ENCODE peak calls at places on chromosomes 1 and 21, in eight cellular contexts. Q, E, W, C, V, T, R and K are unnamed samples.

GRCh38 chr1:21638531-21639341 is 30.4 kb downstream of the RAP1GAP start:
- DNase-seq in C (no peak), V (peak; percentile 85), W (no peak), Q (peak; percentile 74), E (peak; percentile 79), R (no peak), T (no peak), K (peak; percentile 64)

GRCh38 chr1:186082235-186082937 is 292.7 kb downstream of the TPR start:
- DNase-seq in C (peak; percentile 22), R (peak; percentile 42), V (peak; percentile 85), E (peak; percentile 35), W (peak; percentile 74), Q (peak; percentile 67), T (peak; percentile 93), K (peak; percentile 87)

GRCh38 chr1:108862698-108863477 is 6.0 kb upstream of the AKNAD1 start:
- DNase-seq in E (no peak), T (peak; percentile 21), Q (no peak), R (no peak), W (no peak), V (no peak), C (no peak), K (no peak)

GRCh38 chr1:248822148-248823032 is 3.3 kb downstream of the SH3BP5L start:
- DNase-seq in C (peak; percentile 48), E (no peak), V (no peak), W (no peak), Q (no peak), R (no peak), T (no peak), K (peak; percentile 50)

GRCh38 chr1:56171670-56172069 is 407.7 kb downstream of the PLPP3 start:
- DNase-seq in T (no peak), C (no peak), R (no peak), W (no peak), Q (no peak), V (no peak), E (no peak), K (no peak)

GRCh38 chr1:116820362-116820761 is 66.1 kb downstream of the CD2 start:
- DNase-seq in T (no peak), V (no peak), W (no peak), C (peak; percentile 85), Q (no peak), E (no peak), R (no peak), K (peak; percentile 65)

GRCh38 chr1:16048573-16049189 is 5.1 kb downstream of the CLCNKB start:
- DNase-seq in W (peak; percentile 86), Q (peak; percentile 50), E (no peak), R (no peak), C (peak; percentile 88), T (no peak), V (peak; percentile 88), K (no peak)

GRCh38 chr1:16442273-16442672 is 1.7 kb downstream of the NECAP2 start:
- DNase-seq in V (no peak), E (no peak), R (no peak), W (no peak), T (no peak), C (no peak), Q (no peak), K (no peak)

GRCh38 chr1:60049188-60049587 is 24.4 kb downstream of the C1orf87 start:
- DNase-seq in C (no peak), R (no peak), T (no peak), V (no peak), Q (no peak), E (no peak), W (no peak), K (no peak)

GRCh38 chr21:36487641-36488307 is 7.9 kb upstream of the CLDN14 start:
- DNase-seq in E (no peak), Q (peak; percentile 88), C (no peak), W (no peak), R (no peak), T (no peak), V (no peak), K (no peak)

GRCh38 chr1:161038523-161039153 is at the start of gene TSTD1:
- DNase-seq in W (peak; percentile 86), E (no peak), Q (peak; percentile 80), R (no peak), V (peak; percentile 84), C (peak; percentile 65), T (no peak), K (no peak)

GRCh38 chr1:65958561-65959350 is 166.1 kb downstream of the PDE4B start:
- DNase-seq in Q (no peak), T (no peak), C (peak; percentile 22), V (peak; percentile 59), E (peak; percentile 44), R (no peak), W (no peak), K (no peak)

DNA sequence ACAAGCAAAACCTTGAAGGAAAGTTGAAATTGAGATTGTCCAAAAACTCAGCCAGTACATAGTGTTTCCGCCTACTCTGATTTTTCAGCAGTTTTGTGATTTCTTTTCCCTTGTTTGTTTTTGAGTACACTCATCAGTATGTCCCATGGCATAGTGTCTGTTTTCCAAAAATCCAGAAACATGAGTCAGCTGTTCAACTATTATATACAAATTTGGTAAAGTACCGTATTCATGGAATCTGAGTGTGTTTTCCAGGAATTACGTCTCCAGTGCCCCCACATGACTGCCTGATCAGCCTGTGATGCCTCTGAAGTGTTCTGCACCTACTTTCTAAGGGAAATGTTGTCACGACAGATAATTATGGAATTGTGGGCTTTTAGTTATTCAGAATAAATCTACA is 186.8 kb downstream of the LTN1 start:
- DNase-seq in Q (no peak), C (peak; percentile 66), T (no peak), E (no peak), W (no peak), V (no peak), R (no peak), K (no peak)
- H3K27ac ChIP-seq in Q (peak overlapping the region; percentile 63), C (peak overlapping the region; percentile 60), T (peak overlapping the region; percentile 69), E (no peak overlapping the region), W (peak overlapping the region; percentile 71), V (peak overlapping the region; percentile 81), R (peak overlapping the region; percentile 32), K (peak overlapping the region; percentile 44)

GRCh38 chr1:32681501-32681900 is 21.1 kb downstream of the SYNC start:
- DNase-seq in T (no peak), E (no peak), Q (no peak), C (no peak), W (no peak), R (no peak), V (no peak), K (no peak)

GRCh38 chr1:32684167-32684811 is 18.3 kb downstream of the SYNC start:
- DNase-seq in R (peak; percentile 40), T (no peak), C (no peak), W (no peak), E (no peak), Q (peak; percentile 43), V (peak; percentile 17), K (no peak)

GRCh38 chr1:32683397-32683796 is 19.2 kb downstream of the SYNC start:
- DNase-seq in C (no peak), R (no peak), Q (no peak), V (no peak), W (no peak), T (no peak), E (no peak), K (no peak)

GRCh38 chr1:32680642-32681041 is 21.9 kb downstream of the SYNC start:
- DNase-seq in C (no peak), T (no peak), Q (no peak), R (no peak), V (no peak), E (no peak), W (no peak), K (no peak)

GRCh38 chr1:32681999-32682398 is 20.6 kb downstream of the SYNC start:
- DNase-seq in V (no peak), Q (no peak), T (no peak), W (no peak), E (no peak), C (no peak), R (no peak), K (no peak)
- H3K27ac ChIP-seq in V (peak overlapping the region; percentile 35), Q (peak overlapping the region; percentile 65), T (peak overlapping the region; percentile 75), W (no peak overlapping the region), E (no peak overlapping the region), C (no peak overlapping the region), R (no peak overlapping the region), K (no peak overlapping the region)

GRCh38 chr1:221203224-221204054 is 324.2 kb downstream of the HLX start:
- DNase-seq in T (peak; percentile 94), E (peak; percentile 54), W (peak; percentile 90), Q (peak; percentile 69), V (peak; percentile 84), R (peak; percentile 57), C (peak; percentile 58), K (peak; percentile 88)
- H3K27ac ChIP-seq in T (peak overlapping the region; percentile 59), E (no peak overlapping the region), W (no peak overlapping the region), Q (peak overlapping the region; percentile 2), V (no peak overlapping the region), R (no peak overlapping the region), C (no peak overlapping the region), K (peak overlapping the region; percentile 60)

GRCh38 chr1:169647512-169647911 is 17.6 kb upstream of the SELP start:
- DNase-seq in W (no peak), E (no peak), Q (no peak), R (no peak), C (no peak), T (no peak), V (no peak), K (no peak)

GRCh38 chr1:169648709-169649108 is 18.8 kb upstream of the SELP start:
- DNase-seq in Q (no peak), E (no peak), C (no peak), V (no peak), W (no peak), T (no peak), R (no peak), K (no peak)

GRCh38 chr1:169653873-169654272 is 23.9 kb upstream of the SELP start:
- DNase-seq in Q (no peak), R (no peak), T (no peak), E (no peak), V (no peak), C (no peak), W (no peak), K (no peak)

GRCh38 chr1:169648187-169648586 is 18.3 kb upstream of the SELP start:
- DNase-seq in T (no peak), R (no peak), V (no peak), C (no peak), E (no peak), Q (no peak), W (no peak), K (no peak)

GRCh38 chr1:169650551-169650950 is 20.6 kb upstream of the SELP start:
- DNase-seq in C (no peak), W (no peak), R (no peak), V (no peak), E (no peak), T (no peak), Q (no peak), K (no peak)
- H3K27ac ChIP-seq in C (no peak overlapping the region), W (no peak overlapping the region), R (no peak overlapping the region), V (no peak overlapping the region), E (no peak overlapping the region), T (no peak overlapping the region), Q (no peak overlapping the region), K (no peak overlapping the region)

DNA sequence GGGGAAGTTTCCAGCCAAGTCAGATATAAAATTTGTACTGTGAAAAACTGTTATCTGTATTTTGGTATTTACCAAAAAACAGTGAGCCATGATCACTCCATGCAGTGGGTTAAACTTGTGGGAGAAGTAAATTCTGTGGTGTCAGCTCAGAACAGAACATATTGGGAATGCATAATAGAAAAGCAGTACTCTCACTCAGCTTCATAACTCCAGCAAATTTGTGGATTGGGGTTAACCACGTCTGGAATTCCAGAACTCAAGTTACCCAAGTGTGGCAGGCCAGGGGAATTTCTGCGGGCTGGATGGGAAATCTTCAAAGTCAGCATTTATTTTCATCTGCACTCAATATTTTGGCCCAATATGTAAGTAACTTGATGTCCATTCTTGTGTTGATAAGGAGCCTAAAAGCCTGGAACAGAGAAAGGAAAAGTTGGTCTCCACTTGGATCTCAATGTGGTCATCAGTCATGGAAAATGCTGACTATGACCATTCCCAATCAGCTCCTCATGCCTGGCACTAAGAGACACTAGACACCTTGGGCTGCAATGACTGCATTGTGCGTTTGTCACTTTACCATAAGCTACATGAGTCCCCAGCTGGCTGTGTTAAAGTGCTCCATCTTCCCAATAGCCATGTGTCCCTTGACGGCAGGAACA is 39.1 kb upstream of the ENAH start:
- DNase-seq in E (no peak), V (no peak), Q (no peak), W (no peak), R (no peak), T (no peak), C (no peak), K (peak; percentile 38)
- H3K27ac ChIP-seq in E (no peak overlapping the region), V (peak overlapping the region; percentile 63), Q (no peak overlapping the region), W (peak overlapping the region; percentile 85), R (no peak overlapping the region), T (no peak overlapping the region), C (peak overlapping the region; percentile 96), K (peak overlapping the region; percentile 21)